ENCODE peak calls at places on chromosomes 4 and X, in eight cellular contexts. I, C, M, T, F, R, D and H are unnamed samples.

GRCh38 chrX:45505214-45505613 is 304.5 kb upstream of the DIPK2B start:
- DNase-seq in I (no peak), C (peak), M (no peak), T (no peak), F (peak), R (no peak), D (peak), H (no peak)

GRCh38 chr4:146335763-146336412 is 121.5 kb downstream of the REELD1 start:
- DNase-seq in I (no peak), C (no peak), M (no peak), T (no peak), F (peak), R (no peak), D (no peak), H (peak)

GRCh38 chr4:145326491-145326890 is 146.1 kb upstream of the OTUD4 start:
- DNase-seq in I (no peak), C (no peak), M (no peak), T (no peak), F (no peak), R (no peak), D (no peak), H (no peak)

GRCh38 chr4:182724414-182724813 is 192.8 kb downstream of the DCTD start:
- DNase-seq in I (no peak), C (peak), M (no peak), T (no peak), F (no peak), R (no peak), D (no peak), H (no peak)

GRCh38 chr4:28146191-28146590 is 1285.5 kb downstream of the STIM2 start:
- DNase-seq in I (no peak), C (no peak), M (no peak), T (no peak), F (no peak), R (no peak), D (no peak), H (no peak)

GRCh38 chr4:99783940-99784339 is 32.7 kb upstream of the DAPP1 start:
- DNase-seq in I (no peak), C (no peak), M (no peak), T (no peak), F (no peak), R (no peak), D (no peak), H (no peak)

GRCh38 chrX:107721318-107721717 is 54.3 kb downstream of the TSC22D3 start:
- DNase-seq in I (no peak), C (no peak), M (no peak), T (no peak), F (no peak), R (no peak), D (no peak), H (no peak)

GRCh38 chr4:89113415-89113814 is 2.1 kb downstream of the TIGD2 start:
- DNase-seq in I (no peak), C (no peak), M (no peak), T (no peak), F (no peak), R (no peak), D (no peak), H (peak)

GRCh38 chr4:54661686-54662085 is 3.9 kb downstream of the KIT start:
- DNase-seq in I (no peak), C (peak), M (no peak), T (no peak), F (no peak), R (no peak), D (peak), H (no peak)

GRCh38 chrX:130321550-130321949 is 18.2 kb upstream of the SLC25A14 start:
- DNase-seq in I (no peak), C (no peak), M (no peak), T (no peak), F (no peak), R (no peak), D (no peak), H (no peak)

GRCh38 chr4:23680616-23681518 is 209.0 kb downstream of the PPARGC1A start:
- DNase-seq in I (peak), C (peak), M (no peak), T (no peak), F (no peak), R (no peak), D (peak), H (no peak)

GRCh38 chr4:173121044-173121685 is 47.4 kb upstream of the GALNT7 start:
- DNase-seq in I (no peak), C (peak), M (peak), T (no peak), F (peak), R (peak), D (peak), H (no peak)

GRCh38 chr4:73860175-73860574 is 7.1 kb downstream of the PF4V1 start:
- DNase-seq in I (peak), C (no peak), M (no peak), T (no peak), F (no peak), R (no peak), D (no peak), H (no peak)

GRCh38 chr4:129747756-129748155 is 651.8 kb downstream of the C4orf33 start:
- DNase-seq in I (no peak), C (no peak), M (no peak), T (peak), F (no peak), R (no peak), D (no peak), H (no peak)

GRCh38 chrX:153490217-153490616 is 4.6 kb upstream of the BGN start:
- DNase-seq in I (no peak), C (no peak), M (no peak), T (no peak), F (no peak), R (no peak), D (no peak), H (no peak)

GRCh38 chr4:40587826-40588225 is 41.8 kb downstream of the RBM47 start:
- DNase-seq in I (no peak), C (peak), M (no peak), T (peak), F (no peak), R (peak), D (peak), H (no peak)

GRCh38 chr4:89316187-89316586 is 8.6 kb upstream of the GPRIN3 start:
- DNase-seq in I (no peak), C (no peak), M (no peak), T (no peak), F (no peak), R (peak), D (no peak), H (no peak)

GRCh38 chr4:59655996-59656395 is 1544.1 kb upstream of the ADGRL3 start:
- DNase-seq in I (no peak), C (no peak), M (peak), T (no peak), F (no peak), R (no peak), D (no peak), H (no peak)

GRCh38 chrX:120560405-120560841 is 339 bp downstream of the CUL4B start:
- DNase-seq in I (no peak), C (peak), M (no peak), T (peak), F (peak), R (no peak), D (no peak), H (peak)

GRCh38 chr4:121790976-121791375 is 10.1 kb upstream of the EXOSC9 start:
- DNase-seq in I (no peak), C (no peak), M (peak), T (no peak), F (no peak), R (no peak), D (peak), H (no peak)

GRCh38 chr4:153479118-153479517 is 13.0 kb downstream of the TMEM131L start:
- DNase-seq in I (no peak), C (no peak), M (no peak), T (no peak), F (no peak), R (no peak), D (no peak), H (no peak)

GRCh38 chrX:13285693-13286092 is 34.2 kb downstream of the ATXN3L start:
- DNase-seq in I (no peak), C (no peak), M (peak), T (no peak), F (no peak), R (no peak), D (no peak), H (no peak)